ENCODE peak calls at places on chromosomes 2 and 18, in five cellular contexts. One of them, this sample, is unnamed.

GRCh38 chr18:79738565-79739439 is 58.9 kb upstream of the KCNG2 start:
- DNase-seq in Karpas-422: no peak
- DNase-seq in IMR-90: no peak
- DNase-seq in thoracic aorta: no peak
- DNase-seq in colonic mucosa: no peak
- DNase-seq in this sample: no peak

GRCh38 chr2:177639262-177639914 is 246.8 kb downstream of the AGPS start:
- DNase-seq in Karpas-422: no peak
- DNase-seq in IMR-90: no peak
- DNase-seq in thoracic aorta: no peak
- DNase-seq in colonic mucosa: no peak
- DNase-seq in this sample: no peak

GRCh38 chr2:16248571-16249105 is 308.3 kb downstream of the MYCN start:
- DNase-seq in Karpas-422: no peak
- DNase-seq in IMR-90: no peak
- DNase-seq in thoracic aorta: no peak
- DNase-seq in colonic mucosa: no peak
- DNase-seq in this sample: no peak

GRCh38 chr2:126368778-126369177 is 287.2 kb upstream of the GYPC start:
- DNase-seq in Karpas-422: no peak
- DNase-seq in IMR-90: no peak
- DNase-seq in thoracic aorta: no peak
- DNase-seq in colonic mucosa: no peak
- DNase-seq in this sample: no peak

GRCh38 chr2:75500633-75501032 is 60.1 kb downstream of the EVA1A start:
- DNase-seq in Karpas-422: no peak
- DNase-seq in IMR-90: peak; percentile 54
- DNase-seq in thoracic aorta: no peak
- DNase-seq in colonic mucosa: no peak
- DNase-seq in this sample: no peak

GRCh38 chr2:81984969-81985637 is 1680.6 kb upstream of the LRRTM1 start:
- DNase-seq in Karpas-422: no peak
- DNase-seq in IMR-90: no peak
- DNase-seq in thoracic aorta: no peak
- DNase-seq in colonic mucosa: no peak
- DNase-seq in this sample: peak; percentile 37

GRCh38 chr2:128381001-128381938 is 62.6 kb upstream of the HS6ST1 start:
- DNase-seq in Karpas-422: no peak
- DNase-seq in IMR-90: no peak
- DNase-seq in thoracic aorta: no peak
- DNase-seq in colonic mucosa: no peak
- DNase-seq in this sample: no peak

GRCh38 chr18:37332764-37333420 is 232.7 kb downstream of the CELF4 start:
- DNase-seq in Karpas-422: no peak
- DNase-seq in IMR-90: no peak
- DNase-seq in thoracic aorta: no peak
- DNase-seq in colonic mucosa: no peak
- DNase-seq in this sample: no peak

GRCh38 chr18:27110319-27110718 is 74.8 kb downstream of the CHST9 start:
- DNase-seq in Karpas-422: no peak
- DNase-seq in IMR-90: no peak
- DNase-seq in thoracic aorta: no peak
- DNase-seq in colonic mucosa: no peak
- DNase-seq in this sample: no peak

GRCh38 chr2:112607680-112608438 is 23.4 kb downstream of the CHCHD5 start:
- DNase-seq in Karpas-422: no peak
- DNase-seq in IMR-90: no peak
- DNase-seq in thoracic aorta: no peak
- DNase-seq in colonic mucosa: no peak
- DNase-seq in this sample: no peak

GRCh38 chr18:26768388-26768787 is 97.1 kb downstream of the AQP4 start:
- DNase-seq in Karpas-422: no peak
- DNase-seq in IMR-90: no peak
- DNase-seq in thoracic aorta: no peak
- DNase-seq in colonic mucosa: no peak
- DNase-seq in this sample: no peak

GRCh38 chr2:8448822-8449577 is 232.9 kb upstream of the ID2 start:
- DNase-seq in Karpas-422: no peak
- DNase-seq in IMR-90: no peak
- DNase-seq in thoracic aorta: no peak
- DNase-seq in colonic mucosa: no peak
- DNase-seq in this sample: no peak

GRCh38 chr2:206442854-206443734 is at the start of gene ADAM23:
- DNase-seq in Karpas-422: peak; percentile 85
- DNase-seq in IMR-90: peak; percentile 52
- DNase-seq in thoracic aorta: no peak
- DNase-seq in colonic mucosa: peak; percentile 25
- DNase-seq in this sample: peak; percentile 56

GRCh38 chr2:176704282-176704773 is 435.1 kb downstream of the MTX2 start:
- DNase-seq in Karpas-422: no peak
- DNase-seq in IMR-90: no peak
- DNase-seq in thoracic aorta: no peak
- DNase-seq in colonic mucosa: no peak
- DNase-seq in this sample: no peak

GRCh38 chr2:8430628-8431027 is 251.2 kb upstream of the ID2 start:
- DNase-seq in Karpas-422: peak; percentile 53
- DNase-seq in IMR-90: no peak
- DNase-seq in thoracic aorta: no peak
- DNase-seq in colonic mucosa: no peak
- DNase-seq in this sample: no peak

GRCh38 chr18:8745355-8746014 is 40.1 kb downstream of the MTCL1 start:
- DNase-seq in Karpas-422: no peak
- DNase-seq in IMR-90: peak; percentile 90
- DNase-seq in thoracic aorta: no peak
- DNase-seq in colonic mucosa: no peak
- DNase-seq in this sample: no peak

GRCh38 chr2:46257476-46257875 is 39.7 kb upstream of the EPAS1 start:
- DNase-seq in Karpas-422: no peak
- DNase-seq in IMR-90: peak; percentile 78
- DNase-seq in thoracic aorta: no peak
- DNase-seq in colonic mucosa: no peak
- DNase-seq in this sample: no peak

GRCh38 chr2:12824304-12824761 is 107.6 kb downstream of the TRIB2 start:
- DNase-seq in Karpas-422: no peak
- DNase-seq in IMR-90: peak; percentile 44
- DNase-seq in thoracic aorta: no peak
- DNase-seq in colonic mucosa: no peak
- DNase-seq in this sample: no peak

DNA sequence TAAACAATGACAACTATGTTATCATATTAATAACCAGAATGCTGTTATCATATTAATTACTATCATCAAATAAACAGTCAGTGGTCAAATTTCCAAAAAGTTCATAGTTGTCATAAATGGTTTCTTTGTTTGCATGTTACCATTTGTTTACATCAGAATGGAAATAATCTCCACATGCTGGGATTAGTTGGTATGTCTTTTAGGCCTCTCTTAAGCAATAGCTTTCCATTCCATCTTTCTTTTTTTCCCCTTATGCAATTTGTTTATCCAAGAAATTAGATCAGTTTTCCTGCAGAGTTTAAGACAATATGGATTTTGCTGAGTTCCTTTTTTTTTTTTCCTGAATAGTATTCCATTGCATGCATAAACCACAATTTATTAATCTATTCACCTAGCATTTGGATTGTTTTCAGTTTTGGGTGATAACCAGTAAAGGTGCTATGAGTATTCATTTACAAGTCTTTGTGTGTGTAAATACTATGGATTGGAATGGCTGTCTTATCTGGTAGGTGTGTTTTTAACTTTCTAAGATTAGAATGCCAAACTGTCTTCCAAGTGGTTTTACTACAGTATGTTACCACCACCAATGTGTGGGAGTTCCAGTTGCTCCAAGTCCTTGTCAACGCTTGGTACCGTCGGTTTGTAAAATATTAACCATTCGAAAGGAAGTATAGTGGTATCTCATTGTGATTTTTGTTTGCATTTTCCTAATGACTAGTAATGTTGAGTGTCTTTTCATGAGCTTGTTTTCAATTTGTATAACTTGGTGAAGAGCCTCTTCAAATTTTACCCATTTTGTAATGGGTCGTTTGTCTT is 33.3 kb upstream of the TXNDC2 start:
- DNase-seq in Karpas-422: no peak
- DNase-seq in IMR-90: no peak
- DNase-seq in thoracic aorta: no peak
- DNase-seq in colonic mucosa: no peak
- DNase-seq in this sample: no peak
- H3K4me1 ChIP-seq in Karpas-422: no peaks in the 10 kb centered on the region
- H3K4me1 ChIP-seq in IMR-90: peaks cover 9% of the 10 kb centered on the region
- H3K4me1 ChIP-seq in thoracic aorta: peaks cover 32% of the 10 kb centered on the region
- H3K4me1 ChIP-seq in colonic mucosa: no peaks in the 10 kb centered on the region
- H3K4me1 ChIP-seq in this sample: no peaks in the 10 kb centered on the region

GRCh38 chr2:44748-45341 is 1.5 kb downstream of the FAM110C start:
- DNase-seq in Karpas-422: no peak
- DNase-seq in IMR-90: no peak
- DNase-seq in thoracic aorta: no peak
- DNase-seq in colonic mucosa: peak; percentile 78
- DNase-seq in this sample: no peak
- H3K27ac ChIP-seq in Karpas-422: no peak overlapping the region
- H3K27ac ChIP-seq in IMR-90: no peak overlapping the region
- H3K27ac ChIP-seq in thoracic aorta: peak overlapping the region; percentile 45
- H3K27ac ChIP-seq in colonic mucosa: peak overlapping the region; percentile 87
- H3K27ac ChIP-seq in this sample: peak overlapping the region; percentile 93

DNA sequence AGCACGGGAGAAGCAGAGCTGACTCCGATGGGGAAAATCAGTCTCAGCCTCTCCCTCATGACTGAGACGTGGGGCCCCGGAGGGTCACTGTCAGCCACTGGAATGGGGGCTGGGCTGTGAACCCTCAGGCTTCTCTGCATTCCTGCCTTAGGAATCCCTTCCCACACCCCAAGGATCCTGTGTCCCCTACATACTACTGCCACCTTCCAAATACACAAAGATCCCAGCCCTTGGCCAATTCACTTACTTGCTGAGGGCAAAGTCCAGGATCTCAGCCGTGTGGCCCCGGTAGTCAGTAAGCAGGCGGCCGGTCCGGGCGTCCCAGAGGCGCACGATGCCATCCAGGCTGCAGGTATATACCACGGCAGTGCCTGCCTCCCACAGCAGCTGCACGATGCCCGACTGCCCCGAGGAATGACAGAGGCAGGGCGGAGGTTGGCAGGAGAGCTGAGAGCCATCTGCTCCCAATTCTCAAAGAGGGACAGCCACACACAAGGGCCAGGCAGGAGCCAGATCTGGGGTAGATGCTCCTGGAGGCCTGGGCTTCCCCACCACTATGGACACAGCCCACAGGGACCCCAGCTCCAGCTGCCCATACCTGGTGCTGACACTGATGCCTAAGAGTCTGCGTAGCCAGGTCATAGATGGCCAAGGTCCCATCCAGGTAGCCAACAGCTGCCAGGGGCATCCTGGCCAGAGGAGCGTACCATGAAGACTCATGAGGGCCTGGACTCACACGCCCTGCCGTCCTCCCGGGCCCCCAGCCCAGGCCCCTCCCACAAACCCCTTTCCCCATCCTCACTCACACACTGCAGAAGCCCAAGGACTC is 4.2 kb downstream of the GPBAR1 start:
- DNase-seq in Karpas-422: no peak
- DNase-seq in IMR-90: no peak
- DNase-seq in thoracic aorta: no peak
- DNase-seq in colonic mucosa: peak; percentile 81
- DNase-seq in this sample: peak; percentile 82
- H3K4me1 ChIP-seq in Karpas-422: peaks cover 20% of the 10 kb centered on the region
- H3K4me1 ChIP-seq in IMR-90: peaks cover 3% of the 10 kb centered on the region
- H3K4me1 ChIP-seq in thoracic aorta: peaks cover 57% of the 10 kb centered on the region
- H3K4me1 ChIP-seq in colonic mucosa: peaks cover 28% of the 10 kb centered on the region
- H3K4me1 ChIP-seq in this sample: peaks cover 69% of the 10 kb centered on the region

DNA sequence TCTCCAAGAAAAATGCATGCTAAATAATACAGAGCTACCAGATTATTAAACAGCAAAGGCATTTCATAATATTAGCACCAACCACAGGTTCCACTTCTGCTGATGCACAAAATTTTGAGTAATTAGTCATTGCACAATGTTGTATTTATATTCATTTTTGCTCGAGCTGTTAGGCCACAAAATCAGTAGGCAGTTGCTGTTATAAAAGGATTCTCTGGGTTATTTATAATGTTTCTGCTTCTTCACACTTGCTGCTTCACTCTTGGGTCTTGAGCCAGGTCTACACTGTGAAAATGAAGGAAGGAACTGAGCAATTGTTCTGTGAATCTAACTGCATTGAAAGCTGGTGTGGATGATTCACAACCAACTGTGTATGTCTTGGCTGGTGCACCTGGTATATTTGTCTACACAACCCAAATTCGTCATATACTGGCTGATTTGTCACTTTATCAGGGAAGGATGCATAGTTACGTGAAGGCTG is 38.3 kb downstream of the MRPL33 start:
- DNase-seq in Karpas-422: no peak
- DNase-seq in IMR-90: peak; percentile 93
- DNase-seq in thoracic aorta: no peak
- DNase-seq in colonic mucosa: no peak
- DNase-seq in this sample: no peak
- H3K27ac ChIP-seq in Karpas-422: no peak overlapping the region
- H3K27ac ChIP-seq in IMR-90: no peak overlapping the region
- H3K27ac ChIP-seq in thoracic aorta: peak overlapping the region; percentile 31
- H3K27ac ChIP-seq in colonic mucosa: no peak overlapping the region
- H3K27ac ChIP-seq in this sample: no peak overlapping the region

GRCh38 chr2:9950521-9951271 is 797 bp upstream of the GRHL1 start:
- DNase-seq in Karpas-422: no peak
- DNase-seq in IMR-90: no peak
- DNase-seq in thoracic aorta: no peak
- DNase-seq in colonic mucosa: peak; percentile 32
- DNase-seq in this sample: no peak

GRCh38 chr2:9951272-9951521 is 296 bp upstream of the GRHL1 start:
- DNase-seq in Karpas-422: no peak
- DNase-seq in IMR-90: no peak
- DNase-seq in thoracic aorta: no peak
- DNase-seq in colonic mucosa: no peak
- DNase-seq in this sample: no peak

GRCh38 chr2:9948721-9949120 is 2.8 kb upstream of the GRHL1 start:
- DNase-seq in Karpas-422: no peak
- DNase-seq in IMR-90: no peak
- DNase-seq in thoracic aorta: no peak
- DNase-seq in colonic mucosa: no peak
- DNase-seq in this sample: no peak

GRCh38 chr2:9949992-9950520 is 1.4 kb upstream of the GRHL1 start:
- DNase-seq in Karpas-422: no peak
- DNase-seq in IMR-90: no peak
- DNase-seq in thoracic aorta: no peak
- DNase-seq in colonic mucosa: no peak
- DNase-seq in this sample: no peak

DNA sequence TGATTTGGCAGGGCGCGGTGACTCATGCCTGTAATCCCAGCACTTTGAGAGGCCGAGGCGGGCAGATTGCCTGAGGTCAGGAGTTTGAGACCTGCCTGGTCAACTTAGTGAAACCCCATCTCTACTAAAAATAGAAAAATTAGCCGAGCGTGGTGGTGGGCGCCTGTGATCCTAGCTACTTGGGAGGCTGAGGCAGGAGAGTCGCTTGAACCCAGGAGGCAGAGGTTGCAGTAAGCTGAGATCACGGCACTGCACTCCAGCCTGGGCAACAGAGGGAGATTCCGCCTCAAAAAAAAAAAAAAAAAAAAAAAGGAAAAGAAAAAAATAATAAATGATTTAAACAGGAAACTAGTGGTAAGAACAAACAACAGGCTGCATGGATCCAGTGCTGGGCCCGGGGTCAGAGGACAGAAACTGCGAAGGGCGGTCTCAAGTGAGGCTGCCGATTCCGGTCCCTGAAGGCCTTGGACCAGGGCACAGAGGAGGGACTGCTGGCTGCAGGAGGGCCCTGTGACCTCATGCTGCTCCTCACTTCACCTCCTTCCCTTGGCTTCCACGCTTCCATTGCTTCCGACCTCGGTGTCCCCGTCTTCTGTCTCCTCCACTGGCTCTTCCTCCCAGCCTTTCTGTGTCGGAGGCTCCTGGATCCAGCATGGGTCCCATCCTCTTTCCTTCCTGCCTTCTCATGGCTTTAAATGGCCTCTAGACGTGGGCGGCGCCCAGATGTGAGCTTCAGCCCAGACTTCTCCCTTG is 2.1 kb upstream of the GRHL1 start:
- DNase-seq in Karpas-422: no peak
- DNase-seq in IMR-90: no peak
- DNase-seq in thoracic aorta: no peak
- DNase-seq in colonic mucosa: no peak
- DNase-seq in this sample: no peak
- H3K4me1 ChIP-seq in Karpas-422: no peaks in the 10 kb centered on the region
- H3K4me1 ChIP-seq in IMR-90: peaks cover 11% of the 10 kb centered on the region
- H3K4me1 ChIP-seq in thoracic aorta: peaks cover 8% of the 10 kb centered on the region
- H3K4me1 ChIP-seq in colonic mucosa: no peaks in the 10 kb centered on the region
- H3K4me1 ChIP-seq in this sample: peaks cover 8% of the 10 kb centered on the region

This sample was measured in Peyer's patch.